ENCODE peak calls at places on chromosomes 7 and 10, in four cellular contexts. K, H, A and E are unnamed samples.

GRCh38 chr10:125283191-125283590 is 122.8 kb upstream of the CTBP2 start:
- DNase-seq in K (no peak), H (no peak), A (no peak), E (no peak)

GRCh38 chr7:151139791-151140190 is 27.7 kb downstream of the GBX1 start:
- DNase-seq in H (no peak), K (no peak), A (no peak), E (no peak)

GRCh38 chr7:19442016-19442785 is 266.6 kb downstream of the POLR1F start:
- DNase-seq in A (peak; percentile 22), K (peak; percentile 49), H (peak; percentile 34), E (peak; percentile 70)

GRCh38 chr10:5491477-5491876 is 7.9 kb downstream of the CALML5 start:
- DNase-seq in A (no peak), H (no peak), K (no peak), E (no peak)

GRCh38 chr7:157005456-157006204 is 4.8 kb downstream of the MNX1 start:
- DNase-seq in K (no peak), A (no peak), H (no peak), E (no peak)

GRCh38 chr10:126080303-126080825 is 184.0 kb downstream of the FANK1 start:
- DNase-seq in A (no peak), K (no peak), H (no peak), E (no peak)

GRCh38 chr10:101566333-101567164 is 21.5 kb downstream of the POLL start:
- DNase-seq in A (no peak), K (no peak), H (no peak), E (no peak)

GRCh38 chr10:124917168-124917938 is 24.6 kb upstream of the ZRANB1 start:
- DNase-seq in H (no peak), K (no peak), A (no peak), E (peak; percentile 40)

GRCh38 chr10:80324086-80324485 is 32.5 kb downstream of the DYDC1 start:
- DNase-seq in A (peak; percentile 5), H (no peak), K (no peak), E (peak; percentile 45)

GRCh38 chr7:22355620-22356009 is 1.3 kb downstream of the RAPGEF5 start:
- DNase-seq in A (no peak), K (no peak), H (no peak), E (no peak)

GRCh38 chr10:18140957-18141888 is 999 bp downstream of the CACNB2 start:
- DNase-seq in A (no peak), H (no peak), K (no peak), E (no peak)

GRCh38 chr10:100021322-100021721 is 11.6 kb upstream of the DNMBP start:
- DNase-seq in A (no peak), K (no peak), H (no peak), E (peak; percentile 80)

GRCh38 chr10:45375716-45376231 is 1.8 kb downstream of the ALOX5 start:
- DNase-seq in A (no peak), K (no peak), H (no peak), E (no peak)

GRCh38 chr10:61612009-61612408 is 50.7 kb upstream of the CABCOCO1 start:
- DNase-seq in A (no peak), H (no peak), K (no peak), E (no peak)

GRCh38 chr7:111529507-111530355 is 32.6 kb downstream of the IMMP2L start:
- DNase-seq in A (no peak), K (no peak), H (no peak), E (peak; percentile 19)

GRCh38 chr10:6035101-6035834 is 26.9 kb downstream of the IL2RA start:
- DNase-seq in K (no peak), H (no peak), A (no peak), E (no peak)

GRCh38 chr7:23915196-23915595 is 205.2 kb downstream of the STK31 start:
- DNase-seq in H (no peak), A (no peak), K (no peak), E (no peak)

GRCh38 chr7:6057316-6058128 is 26.3 kb downstream of the ANKRD61 start:
- DNase-seq in H (no peak), A (no peak), K (no peak), E (no peak)

GRCh38 chr7:124930173-124930623 is 573 bp upstream of the POT1 start:
- DNase-seq in H (no peak), A (no peak), K (no peak), E (no peak)

GRCh38 chr10:125505648-125506047 is 177.3 kb downstream of the TEX36 start:
- DNase-seq in K (no peak), A (no peak), H (no peak), E (no peak)

GRCh38 chr7:130272456-130273080 is 5.9 kb downstream of the CPA2 start:
- DNase-seq in A (no peak), H (no peak), K (no peak), E (peak; percentile 38)

GRCh38 chr10:28853195-28853594 is 175.9 kb downstream of the BAMBI start:
- DNase-seq in A (no peak), H (no peak), K (no peak), E (no peak)

GRCh38 chr10:117429644-117430043 is 54.4 kb upstream of the PDZD8 start:
- DNase-seq in H (no peak), A (no peak), K (no peak), E (peak; percentile 31)

GRCh38 chr10:10967029-10967428 is 50.6 kb upstream of the CELF2 start:
- DNase-seq in H (no peak), A (no peak), K (no peak), E (peak; percentile 73)

GRCh38 chr10:105733919-105734318 is 1092.8 kb downstream of the SORCS3 start:
- DNase-seq in K (no peak), H (no peak), A (no peak), E (no peak)

GRCh38 chr10:34664706-34665105 is 150.4 kb downstream of the PARD3 start:
- DNase-seq in H (no peak), K (no peak), A (no peak), E (no peak)

GRCh38 chr10:100311307-100311706 is 18.7 kb downstream of the PKD2L1 start:
- DNase-seq in H (no peak), A (no peak), K (no peak), E (no peak)

GRCh38 chr10:45585131-45585530 is 87.4 kb downstream of the ZFAND4 start:
- DNase-seq in A (no peak), K (no peak), H (no peak), E (no peak)

GRCh38 chr7:13800694-13801448 is 188.6 kb downstream of the ETV1 start:
- DNase-seq in A (peak; percentile 87), H (no peak), K (no peak), E (peak; percentile 99)

GRCh38 chr7:39735903-39736302 is 112.5 kb downstream of the RALA start:
- DNase-seq in K (no peak), H (no peak), A (no peak), E (peak; percentile 22)